ENCODE peak calls at places on chromosomes 6 and 20, in eight cellular contexts. W is C1 segment of cervical spinal cord, E is frontal cortex, R is T1000, Z is G401, F is T47D, L is esophagus squamous epithelium, Q is mucosa of gallbladder. U is an unnamed sample.

GRCh38 chr20:37816003-37816402 is 86.9 kb upstream of the VSTM2L start:
- DNase-seq in R (no peak), W (no peak), Q (no peak), E (no peak), L (no peak), Z (no peak), F (no peak), U (no peak)

GRCh38 chr6:34911822-34912221 is 22.8 kb downstream of the ANKS1A start:
- DNase-seq in R (no peak), Q (no peak), F (no peak), Z (no peak), W (no peak), L (no peak), E (no peak), U (no peak)

GRCh38 chr20:63641146-63641791 is 12.0 kb downstream of the STMN3 start:
- DNase-seq in R (no peak), E (no peak), Q (no peak), L (no peak), F (no peak), W (no peak), Z (no peak), U (no peak)

GRCh38 chr6:147298461-147298860 is 94.2 kb downstream of the STXBP5 start:
- DNase-seq in F (no peak), R (no peak), Q (no peak), L (no peak), E (no peak), Z (no peak), W (no peak), U (no peak)

GRCh38 chr6:169370666-169371343 is 117.2 kb upstream of the THBS2 start:
- DNase-seq in F (peak), Q (no peak), Z (no peak), W (no peak), R (no peak), L (no peak), E (no peak), U (no peak)

GRCh38 chr20:1951436-1952115 is 42.3 kb downstream of the PDYN start:
- DNase-seq in R (no peak), W (no peak), L (no peak), Z (no peak), E (no peak), Q (no peak), F (no peak), U (no peak)

GRCh38 chr6:140040391-140040790 is 665.9 kb upstream of the CITED2 start:
- DNase-seq in Q (no peak), E (no peak), Z (no peak), R (no peak), F (no peak), W (no peak), L (no peak), U (no peak)

GRCh38 chr6:30556714-30556963 is 350 bp upstream of the GNL1 start:
- DNase-seq in E (peak), Z (no peak), F (peak), R (no peak), W (no peak), Q (peak), L (peak), U (peak)

GRCh38 chr6:95230071-95230740 is 347.1 kb upstream of the MANEA start:
- DNase-seq in E (no peak), R (no peak), F (no peak), W (no peak), Z (no peak), L (no peak), Q (no peak), U (no peak)

GRCh38 chr6:158264180-158264579 is 48.1 kb upstream of the TULP4 start:
- DNase-seq in R (no peak), F (no peak), E (no peak), W (no peak), Q (no peak), L (no peak), Z (no peak), U (no peak)

GRCh38 chr6:144145546-144145945 is 4.8 kb upstream of the STX11 start:
- DNase-seq in Q (no peak), E (no peak), L (no peak), Z (no peak), R (no peak), F (no peak), W (no peak), U (no peak)

GRCh38 chr6:53898026-53898795 is 103.4 kb downstream of the LRRC1 start:
- DNase-seq in F (no peak), E (no peak), L (no peak), Q (no peak), R (no peak), Z (no peak), W (no peak), U (no peak)

GRCh38 chr6:168834814-168835213 is 393.8 kb downstream of the SMOC2 start:
- DNase-seq in L (no peak), Q (no peak), R (no peak), W (no peak), Z (no peak), E (no peak), F (no peak), U (no peak)

GRCh38 chr6:106050538-106050937 is 35.6 kb upstream of the PRDM1 start:
- DNase-seq in Q (no peak), Z (no peak), L (no peak), R (no peak), E (no peak), F (no peak), W (no peak), U (no peak)

GRCh38 chr6:154847318-154847717 is 114.1 kb downstream of the SCAF8 start:
- DNase-seq in R (no peak), F (no peak), Z (no peak), Q (no peak), E (no peak), L (no peak), W (no peak), U (no peak)

GRCh38 chr6:55277628-55278003 is 49.7 kb upstream of the GFRAL start:
- DNase-seq in E (no peak), Z (no peak), Q (no peak), L (no peak), R (no peak), F (no peak), W (no peak), U (no peak)

GRCh38 chr6:37122861-37123260 is 47.1 kb upstream of the PIM1 start:
- DNase-seq in Q (no peak), R (no peak), F (no peak), Z (no peak), L (no peak), E (no peak), W (no peak), U (no peak)

GRCh38 chr6:4828187-4828698 is 52.0 kb downstream of the CDYL start:
- DNase-seq in W (no peak), Z (no peak), L (no peak), R (no peak), E (no peak), F (no peak), Q (no peak), U (no peak)

GRCh38 chr6:169132361-169132895 is 121.2 kb downstream of the THBS2 start:
- DNase-seq in R (no peak), Z (no peak), W (no peak), F (no peak), L (no peak), Q (no peak), E (no peak), U (no peak)

GRCh38 chr6:72651191-72651590 is 29.3 kb downstream of the KCNQ5 start:
- DNase-seq in L (no peak), Z (no peak), W (no peak), F (no peak), R (no peak), Q (no peak), E (no peak), U (no peak)

GRCh38 chr20:57680934-57681914 is 28.6 kb downstream of the PMEPA1 start:
- DNase-seq in Z (no peak), W (no peak), Q (no peak), R (no peak), F (no peak), L (no peak), E (no peak), U (no peak)

GRCh38 chr6:41430875-41431274 is 95.5 kb downstream of the NCR2 start:
- DNase-seq in Q (no peak), W (no peak), Z (no peak), E (no peak), R (peak), L (no peak), F (no peak), U (no peak)

GRCh38 chr20:2749951-2750342 is 50.5 kb downstream of the CPXM1 start:
- DNase-seq in R (no peak), W (no peak), E (no peak), Z (no peak), L (no peak), Q (no peak), F (no peak), U (no peak)

GRCh38 chr20:63377256-63378114 is 16.3 kb upstream of the CHRNA4 start:
- DNase-seq in R (no peak), L (no peak), W (no peak), Q (no peak), E (no peak), F (no peak), Z (no peak), U (no peak)

GRCh38 chr6:14747881-14748520 is 497.9 kb upstream of the JARID2 start:
- DNase-seq in Z (no peak), E (no peak), R (no peak), W (no peak), F (no peak), L (no peak), Q (no peak), U (no peak)

GRCh38 chr6:51112731-51113130 is 294.1 kb downstream of the TFAP2B start:
- DNase-seq in W (no peak), L (no peak), F (no peak), Q (no peak), Z (no peak), E (no peak), R (no peak), U (no peak)

GRCh38 chr20:8996817-8997512 is 71.9 kb upstream of the PLCB4 start:
- DNase-seq in E (no peak), L (no peak), W (no peak), Z (no peak), R (no peak), F (no peak), Q (no peak), U (no peak)

GRCh38 chr6:70709826-70710225 is 42.1 kb downstream of the SMAP1 start:
- DNase-seq in Z (no peak), E (no peak), F (peak), Q (no peak), L (no peak), R (no peak), W (no peak), U (no peak)

GRCh38 chr20:46809961-46810360 is 84.7 kb upstream of the EYA2 start:
- DNase-seq in W (no peak), R (no peak), E (no peak), F (no peak), L (no peak), Z (no peak), Q (no peak), U (no peak)

GRCh38 chr6:151148111-151148510 is 91.7 kb upstream of the AKAP12 start:
- DNase-seq in W (no peak), Q (no peak), R (no peak), Z (peak), L (no peak), F (peak), E (no peak), U (no peak)